ENCODE peak calls at places on chromosome 2, in six cellular contexts. O is endothelial cell of umbilical vein, P is HCT116, D is fibroblast of lung, Y is Karpas-422, E is mammary epithelial cell. K is an unnamed sample.

GRCh38 chr2:130778781-130779180 is 23.4 kb downstream of the AMER3 start:
- DNase-seq in O (no peak), P (no peak), D (no peak), Y (no peak), E (no peak), K (no peak)

GRCh38 chr2:44268259-44268649 is 7.0 kb upstream of the SLC3A1 start:
- DNase-seq in O (no peak), P (no peak), D (peak), Y (no peak), E (peak), K (peak)

GRCh38 chr2:239630618-239631286 is 229.9 kb upstream of the HDAC4 start:
- DNase-seq in O (no peak), P (no peak), D (peak), Y (no peak), E (peak), K (peak)

GRCh38 chr2:44112096-44112495 is 56.6 kb upstream of the PPM1B start:
- DNase-seq in O (no peak), P (no peak), D (no peak), Y (no peak), E (peak), K (no peak)

GRCh38 chr2:18626256-18626668 is 36.9 kb upstream of the NT5C1B start:
- DNase-seq in O (peak), P (no peak), D (peak), Y (no peak), E (peak), K (peak)

GRCh38 chr2:30149976-30150375 is 3.2 kb downstream of the YPEL5 start:
- DNase-seq in O (peak), P (no peak), D (no peak), Y (no peak), E (no peak), K (no peak)

GRCh38 chr2:152395132-152396024 is 60.4 kb downstream of the FMNL2 start:
- DNase-seq in O (no peak), P (no peak), D (peak), Y (no peak), E (no peak), K (peak)

GRCh38 chr2:160464996-160465395 is 28.6 kb downstream of the RBMS1 start:
- DNase-seq in O (no peak), P (no peak), D (peak), Y (no peak), E (peak), K (peak)

GRCh38 chr2:98568161-98568956 is 40.0 kb downstream of the COA5 start:
- DNase-seq in O (no peak), P (no peak), D (peak), Y (no peak), E (no peak), K (peak)

GRCh38 chr2:223469270-223470057 is 132.7 kb downstream of the SCG2 start:
- DNase-seq in O (no peak), P (no peak), D (peak), Y (no peak), E (peak), K (peak)

GRCh38 chr2:173051463-173051862 is 24.2 kb upstream of the MAP3K20 start:
- DNase-seq in O (no peak), P (no peak), D (no peak), Y (no peak), E (no peak), K (no peak)

GRCh38 chr2:54459037-54459441 is 2.9 kb downstream of the SPTBN1 start:
- DNase-seq in O (peak), P (no peak), D (peak), Y (no peak), E (peak), K (peak)

GRCh38 chr2:5618271-5618670 is 73.9 kb upstream of the SOX11 start:
- DNase-seq in O (no peak), P (no peak), D (no peak), Y (no peak), E (no peak), K (no peak)

GRCh38 chr2:233764264-233764663 is 4.2 kb downstream of the UGT1A1 start:
- DNase-seq in O (no peak), P (no peak), D (peak), Y (no peak), E (peak), K (peak)

GRCh38 chr2:45344071-45344470 is 267.0 kb downstream of the SRBD1 start:
- DNase-seq in O (no peak), P (no peak), D (no peak), Y (no peak), E (no peak), K (no peak)

GRCh38 chr2:54103454-54104314 is 11.7 kb upstream of the ACYP2 start:
- DNase-seq in O (peak), P (peak), D (peak), Y (peak), E (peak), K (peak)

GRCh38 chr2:155722290-155722689 is 610.2 kb downstream of the NR4A2 start:
- DNase-seq in O (no peak), P (peak), D (no peak), Y (no peak), E (no peak), K (no peak)

GRCh38 chr2:224126459-224126858 is 87.4 kb upstream of the SERPINE2 start:
- DNase-seq in O (no peak), P (no peak), D (peak), Y (no peak), E (no peak), K (peak)

GRCh38 chr2:67571785-67572718 is 174.9 kb downstream of the ETAA1 start:
- DNase-seq in O (no peak), P (no peak), D (peak), Y (no peak), E (peak), K (peak)

GRCh38 chr2:151334082-151334815 is 23.1 kb upstream of the TNFAIP6 start:
- DNase-seq in O (peak), P (no peak), D (peak), Y (no peak), E (peak), K (peak)

GRCh38 chr2:165436559-165436958 is 32.9 kb upstream of the CSRNP3 start:
- DNase-seq in O (no peak), P (no peak), D (no peak), Y (no peak), E (no peak), K (no peak)

GRCh38 chr2:184596819-184597411 is 1.4 kb upstream of the ZNF804A start:
- DNase-seq in O (peak), P (peak), D (peak), Y (peak), E (no peak), K (peak)

GRCh38 chr2:21757805-21758204 is 634.0 kb downstream of the TDRD15 start:
- DNase-seq in O (no peak), P (no peak), D (no peak), Y (no peak), E (no peak), K (no peak)

GRCh38 chr2:29293830-29294438 is 178.7 kb downstream of the CLIP4 start:
- DNase-seq in O (peak), P (peak), D (peak), Y (peak), E (peak), K (no peak)

GRCh38 chr2:149490296-149490695 is 97.3 kb downstream of the MMADHC start:
- DNase-seq in O (peak), P (no peak), D (peak), Y (no peak), E (no peak), K (peak)

GRCh38 chr2:74526649-74527230 is 709 bp upstream of the DQX1 start:
- DNase-seq in O (no peak), P (no peak), D (no peak), Y (no peak), E (no peak), K (no peak)

GRCh38 chr2:175976758-175977157 is 25.3 kb downstream of the LNPK start:
- DNase-seq in O (no peak), P (no peak), D (peak), Y (no peak), E (no peak), K (peak)

GRCh38 chr2:240368746-240369724 is 66.4 kb upstream of the GPC1 start:
- DNase-seq in O (no peak), P (no peak), D (no peak), Y (no peak), E (no peak), K (no peak)

GRCh38 chr2:20167356-20167755 is 57.6 kb downstream of the SDC1 start:
- DNase-seq in O (no peak), P (no peak), D (peak), Y (no peak), E (no peak), K (no peak)

GRCh38 chr2:218743072-218743471 is 32.4 kb downstream of the TTLL4 start:
- DNase-seq in O (no peak), P (no peak), D (no peak), Y (no peak), E (no peak), K (no peak)

GRCh38 chr2:240981871-240982800 is 16.3 kb upstream of the SNED1 start:
- DNase-seq in O (no peak), P (no peak), D (no peak), Y (no peak), E (no peak), K (no peak)

DNA sequence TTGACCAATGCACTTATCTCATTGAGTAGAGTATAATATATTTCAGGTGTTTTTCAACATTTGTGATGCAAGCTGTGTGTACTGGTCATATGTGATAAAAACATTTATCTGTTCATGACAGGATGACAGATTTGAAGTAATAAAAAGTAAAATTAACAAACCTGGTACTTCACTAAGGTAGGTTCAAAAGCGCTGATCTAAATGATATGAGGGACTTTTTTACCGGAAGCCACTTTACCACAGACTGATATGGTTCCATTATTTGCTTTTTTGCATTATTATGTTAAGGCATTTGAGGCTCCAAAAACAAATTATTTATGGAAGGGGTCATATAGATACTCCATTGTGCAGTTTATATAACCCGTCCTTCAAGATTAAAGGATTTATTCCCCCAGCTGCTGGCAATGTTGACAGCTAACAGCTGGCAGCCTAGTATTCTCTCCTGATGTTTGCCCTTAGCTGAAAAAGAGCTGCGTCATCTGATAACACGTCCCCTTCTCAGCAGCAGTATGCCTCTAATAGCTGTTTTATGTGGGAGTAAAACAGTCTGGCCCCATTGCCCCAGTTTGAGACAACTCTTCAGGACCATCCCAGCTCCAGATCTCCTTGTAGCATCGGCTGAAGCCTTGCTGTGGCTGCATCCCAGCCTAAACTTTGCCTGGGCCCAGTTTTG is 84.8 kb upstream of the XIRP2 start:
- DNase-seq in O (no peak), P (no peak), D (no peak), Y (no peak), E (no peak), K (no peak)
- H3K4me2 ChIP-seq in O (no peak), P (no peak), D (no peak), Y (no peak), E (no peak), K (no peak)

DNA sequence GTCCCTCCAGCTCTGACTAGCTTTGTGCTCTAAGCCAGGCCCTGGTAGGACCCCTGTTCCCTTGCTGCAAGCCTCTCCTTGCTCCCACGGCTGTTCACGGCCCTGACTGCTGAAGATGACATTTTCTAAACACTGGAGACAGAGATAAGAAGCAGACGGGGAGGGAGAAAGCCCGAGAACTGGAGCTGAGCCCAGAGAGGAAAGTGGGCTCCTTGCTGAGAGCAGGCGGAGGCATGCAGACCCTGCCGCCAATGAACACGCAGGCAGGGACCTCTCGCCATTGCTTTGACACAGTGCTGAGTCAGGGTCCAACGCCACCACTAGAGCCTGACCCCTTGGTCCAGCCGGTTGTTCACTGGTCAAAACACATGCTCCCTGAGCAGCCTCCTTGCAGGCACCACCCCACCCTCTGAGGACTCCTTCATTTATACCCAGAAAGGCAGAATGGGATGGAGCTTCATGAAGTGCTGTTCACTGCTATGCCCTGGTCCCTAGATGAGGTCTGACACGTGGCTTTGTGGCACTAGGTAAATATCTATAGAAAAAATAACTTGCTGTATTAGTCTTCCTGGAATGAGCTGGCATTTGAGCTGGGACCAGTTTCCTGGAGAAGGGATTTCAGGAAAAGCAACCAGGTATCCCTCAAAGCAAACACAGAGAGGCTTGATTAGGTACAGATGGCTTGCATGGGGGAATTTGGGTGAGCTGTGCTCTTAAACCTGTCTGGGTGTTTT is 65.7 kb downstream of the MCFD2 start:
- DNase-seq in O (peak), P (no peak), D (peak), Y (no peak), E (no peak), K (peak)
- H3K4me2 ChIP-seq in O (peak), P (peak), D (peak), Y (no peak), E (no peak), K (peak)

GRCh38 chr2:27893031-27893430 is 2.5 kb downstream of the BABAM2 start:
- DNase-seq in O (no peak), P (no peak), D (no peak), Y (no peak), E (no peak), K (no peak)

GRCh38 chr2:27889774-27890145 is 427 bp downstream of the RBKS start:
- DNase-seq in O (no peak), P (no peak), D (peak), Y (peak), E (no peak), K (peak)

GRCh38 chr2:27891063-27891819 is 712 bp downstream of the BABAM2 start:
- DNase-seq in O (peak), P (peak), D (peak), Y (peak), E (peak), K (peak)

GRCh38 chr2:27890146-27891062 is at the start of the genes BABAM2 and RBKS:
- DNase-seq in O (peak), P (peak), D (peak), Y (peak), E (peak), K (peak)

GRCh38 chr2:27891820-27892105 is 1.2 kb downstream of the BABAM2 start:
- DNase-seq in O (no peak), P (no peak), D (peak), Y (no peak), E (no peak), K (peak)
- H3K4me2 ChIP-seq in O (no peak), P (peak), D (no peak), Y (peak), E (no peak), K (peak)

GRCh38 chr2:203983064-203983715 is 46.6 kb downstream of the ICOS start:
- DNase-seq in O (no peak), P (no peak), D (no peak), Y (no peak), E (no peak), K (no peak)
- H3K4me2 ChIP-seq in O (no peak), P (no peak), D (no peak), Y (no peak), E (no peak), K (no peak)

DNA sequence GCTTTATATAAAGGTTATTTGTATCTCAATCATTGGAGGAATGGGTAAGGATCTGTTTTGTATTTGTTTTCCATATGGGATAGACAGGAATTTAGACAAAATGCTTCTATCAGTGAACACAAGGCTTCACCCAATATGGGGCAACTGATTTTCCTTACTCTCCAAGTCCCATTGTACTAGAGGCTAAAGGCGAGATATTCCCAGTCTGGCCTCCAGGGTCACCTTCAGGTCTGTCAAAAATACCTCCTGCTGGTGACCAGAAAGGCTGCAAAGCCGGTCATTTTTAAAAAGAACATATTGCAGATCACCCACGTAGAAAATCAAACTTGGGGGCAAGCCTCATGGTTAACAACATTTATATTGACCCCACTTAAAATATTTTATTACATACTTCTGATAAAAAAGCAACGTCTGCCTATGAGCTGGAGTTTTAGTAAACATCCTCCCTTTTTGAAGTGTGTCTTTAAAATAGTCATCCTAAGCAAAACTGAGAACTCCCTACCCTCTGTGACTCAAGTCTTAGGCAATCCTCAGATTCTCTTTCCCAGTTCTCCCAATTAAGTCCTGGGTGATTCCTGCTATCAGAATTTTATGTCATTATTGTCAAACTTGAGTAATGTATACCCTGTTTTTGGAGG is 276.6 kb downstream of the MREG start:
- DNase-seq in O (no peak), P (peak), D (peak), Y (peak), E (peak), K (peak)
- H3K4me2 ChIP-seq in O (no peak), P (no peak), D (peak), Y (no peak), E (no peak), K (no peak)

GRCh38 chr2:102180687-102180999 is 6.2 kb upstream of the IL1RL2 start:
- DNase-seq in O (no peak), P (no peak), D (no peak), Y (no peak), E (no peak), K (no peak)

GRCh38 chr2:102181376-102181775 is 5.4 kb upstream of the IL1RL2 start:
- DNase-seq in O (no peak), P (no peak), D (no peak), Y (no peak), E (no peak), K (no peak)

GRCh38 chr2:102177814-102178478 is 8.9 kb upstream of the IL1RL2 start:
- DNase-seq in O (no peak), P (no peak), D (no peak), Y (no peak), E (no peak), K (no peak)

GRCh38 chr2:102179788-102180686 is 6.8 kb upstream of the IL1RL2 start:
- DNase-seq in O (no peak), P (no peak), D (no peak), Y (no peak), E (no peak), K (no peak)

DNA sequence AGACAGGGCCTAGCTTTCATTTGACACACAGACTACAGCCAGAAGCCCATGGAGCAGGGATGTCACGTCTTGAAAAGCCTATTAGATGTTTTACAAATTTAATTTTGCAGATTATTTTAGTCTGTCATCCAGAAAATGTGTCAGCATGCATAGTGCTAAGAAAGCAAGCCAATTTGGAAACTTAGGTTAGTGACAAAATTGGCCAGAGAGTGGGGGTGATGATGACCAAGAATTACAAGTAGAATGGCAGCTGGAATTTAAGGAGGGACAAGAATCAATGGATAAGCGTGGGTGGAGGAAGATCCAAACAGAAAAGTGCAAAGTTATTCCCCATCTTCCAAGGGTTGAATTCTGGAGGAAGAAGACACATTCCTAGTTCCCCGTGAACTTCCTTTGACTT is 7.8 kb upstream of the IL1RL2 start:
- DNase-seq in O (no peak), P (no peak), D (no peak), Y (no peak), E (no peak), K (no peak)
- H3K4me2 ChIP-seq in O (no peak), P (no peak), D (no peak), Y (no peak), E (no peak), K (no peak)

GRCh38 chr2:38095079-38095478 is 19.1 kb upstream of the CYP1B1 start:
- DNase-seq in O (no peak), P (no peak), D (no peak), Y (no peak), E (no peak), K (no peak)

GRCh38 chr2:38095655-38095995 is 19.7 kb upstream of the CYP1B1 start:
- DNase-seq in O (no peak), P (no peak), D (no peak), Y (no peak), E (no peak), K (no peak)

GRCh38 chr2:38092196-38092902 is 16.4 kb upstream of the CYP1B1 start:
- DNase-seq in O (no peak), P (no peak), D (peak), Y (no peak), E (no peak), K (peak)

GRCh38 chr2:38091757-38092156 is 15.8 kb upstream of the CYP1B1 start:
- DNase-seq in O (no peak), P (no peak), D (no peak), Y (no peak), E (no peak), K (no peak)

DNA sequence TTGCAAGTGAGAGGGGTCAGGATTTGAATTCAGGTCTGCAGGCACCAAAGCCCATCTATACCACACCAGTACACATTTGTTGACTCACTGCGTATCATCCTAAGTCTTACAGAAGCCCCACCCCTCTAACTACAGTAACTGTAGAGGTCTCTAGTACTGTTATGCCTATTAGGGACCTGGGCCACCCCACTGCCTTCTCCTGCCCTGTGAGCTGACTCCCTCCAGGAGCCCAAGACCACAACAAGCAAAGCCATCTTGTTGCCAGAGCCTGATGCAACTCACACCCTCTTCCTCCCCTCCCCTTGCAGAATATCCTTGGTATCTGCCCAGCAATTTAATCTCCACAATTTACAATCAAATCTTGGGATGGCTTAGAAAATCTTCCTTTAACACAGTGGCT is 17.6 kb upstream of the CYP1B1 start:
- DNase-seq in O (no peak), P (no peak), D (no peak), Y (no peak), E (no peak), K (no peak)
- H3K4me2 ChIP-seq in O (no peak), P (no peak), D (no peak), Y (no peak), E (no peak), K (no peak)

GRCh38 chr2:65383571-65384488 is 48.6 kb downstream of the SPRED2 start:
- DNase-seq in O (peak), P (no peak), D (peak), Y (no peak), E (no peak), K (peak)
- H3K4me2 ChIP-seq in O (no peak), P (peak), D (peak), Y (no peak), E (peak), K (peak)